ENCODE peak calls at places on chromosomes 2 and 18, in four cellular contexts. One of them, this sample, is unnamed.

GRCh38 chr2:54556659-54557121 is 100.6 kb downstream of the SPTBN1 start:
- DNase-seq in AG04449: no peak
- DNase-seq in lower leg skin: no peak
- DNase-seq in endothelial cell: no peak
- DNase-seq in this sample: no peak

GRCh38 chr18:25180974-25181373 is 171.0 kb downstream of the ZNF521 start:
- DNase-seq in AG04449: no peak
- DNase-seq in lower leg skin: no peak
- DNase-seq in endothelial cell: no peak
- DNase-seq in this sample: no peak

GRCh38 chr2:148720501-148720998 is 76.0 kb downstream of the EPC2 start:
- DNase-seq in AG04449: no peak
- DNase-seq in lower leg skin: peak
- DNase-seq in endothelial cell: no peak
- DNase-seq in this sample: no peak

GRCh38 chr2:241020201-241020600 is 21.8 kb downstream of the SNED1 start:
- DNase-seq in AG04449: no peak
- DNase-seq in lower leg skin: peak
- DNase-seq in endothelial cell: no peak
- DNase-seq in this sample: no peak

GRCh38 chr2:119449526-119449925 is 17.9 kb downstream of the TMEM37 start:
- DNase-seq in AG04449: no peak
- DNase-seq in lower leg skin: no peak
- DNase-seq in endothelial cell: no peak
- DNase-seq in this sample: no peak

GRCh38 chr2:12613137-12613912 is 103.4 kb upstream of the TRIB2 start:
- DNase-seq in AG04449: no peak
- DNase-seq in lower leg skin: no peak
- DNase-seq in endothelial cell: no peak
- DNase-seq in this sample: no peak

GRCh38 chr2:120450196-120450820 is 104.4 kb downstream of the INHBB start:
- DNase-seq in AG04449: no peak
- DNase-seq in lower leg skin: no peak
- DNase-seq in endothelial cell: no peak
- DNase-seq in this sample: no peak

GRCh38 chr2:38433607-38433975 is 56.5 kb upstream of the ATL2 start:
- DNase-seq in AG04449: no peak
- DNase-seq in lower leg skin: no peak
- DNase-seq in endothelial cell: no peak
- DNase-seq in this sample: no peak

GRCh38 chr2:22497789-22498188 is 887.2 kb upstream of the KLHL29 start:
- DNase-seq in AG04449: no peak
- DNase-seq in lower leg skin: no peak
- DNase-seq in endothelial cell: no peak
- DNase-seq in this sample: no peak

GRCh38 chr2:132441051-132441450 is 24.4 kb downstream of the GPR39 start:
- DNase-seq in AG04449: no peak
- DNase-seq in lower leg skin: no peak
- DNase-seq in endothelial cell: no peak
- DNase-seq in this sample: no peak

GRCh38 chr2:235263205-235264120 is 230.4 kb upstream of the AGAP1 start:
- DNase-seq in AG04449: peak
- DNase-seq in lower leg skin: peak
- DNase-seq in endothelial cell: no peak
- DNase-seq in this sample: peak

GRCh38 chr2:165803123-165803760 is 9.2 kb upstream of the GALNT3 start:
- DNase-seq in AG04449: no peak
- DNase-seq in lower leg skin: no peak
- DNase-seq in endothelial cell: no peak
- DNase-seq in this sample: no peak

GRCh38 chr2:70331012-70331411 is 29.1 kb upstream of the FAM136A start:
- DNase-seq in AG04449: no peak
- DNase-seq in lower leg skin: peak
- DNase-seq in endothelial cell: no peak
- DNase-seq in this sample: no peak

GRCh38 chr2:152263902-152264301 is 71.1 kb upstream of the FMNL2 start:
- DNase-seq in AG04449: no peak
- DNase-seq in lower leg skin: no peak
- DNase-seq in endothelial cell: no peak
- DNase-seq in this sample: no peak

GRCh38 chr18:63363951-63364350 is 3.1 kb downstream of the KDSR start:
- DNase-seq in AG04449: no peak
- DNase-seq in lower leg skin: no peak
- DNase-seq in endothelial cell: no peak
- DNase-seq in this sample: no peak

GRCh38 chr2:133109772-133110171 is 439.8 kb upstream of the LYPD1 start:
- DNase-seq in AG04449: peak
- DNase-seq in lower leg skin: no peak
- DNase-seq in endothelial cell: no peak
- DNase-seq in this sample: no peak

GRCh38 chr18:73848656-73849055 is 299.0 kb downstream of the FBXO15 start:
- DNase-seq in AG04449: peak
- DNase-seq in lower leg skin: no peak
- DNase-seq in endothelial cell: no peak
- DNase-seq in this sample: no peak

GRCh38 chr2:80968450-80968849 is 663.9 kb upstream of the LRRTM1 start:
- DNase-seq in AG04449: no peak
- DNase-seq in lower leg skin: no peak
- DNase-seq in endothelial cell: no peak
- DNase-seq in this sample: no peak

GRCh38 chr2:199855812-199856211 is 4.8 kb upstream of the FTCDNL1 start:
- DNase-seq in AG04449: no peak
- DNase-seq in lower leg skin: no peak
- DNase-seq in endothelial cell: no peak
- DNase-seq in this sample: no peak

GRCh38 chr18:41501848-41502247 is 453.2 kb upstream of the PIK3C3 start:
- DNase-seq in AG04449: no peak
- DNase-seq in lower leg skin: no peak
- DNase-seq in endothelial cell: no peak
- DNase-seq in this sample: no peak

GRCh38 chr18:63433349-63433866 is 11.1 kb upstream of the VPS4B start:
- DNase-seq in AG04449: no peak
- DNase-seq in lower leg skin: no peak
- DNase-seq in endothelial cell: no peak
- DNase-seq in this sample: no peak

GRCh38 chr2:175687465-175687864 is 314.6 kb downstream of the LNPK start:
- DNase-seq in AG04449: no peak
- DNase-seq in lower leg skin: no peak
- DNase-seq in endothelial cell: no peak
- DNase-seq in this sample: no peak

GRCh38 chr2:213764849-213765248 is 480.6 kb downstream of the SPAG16 start:
- DNase-seq in AG04449: no peak
- DNase-seq in lower leg skin: peak
- DNase-seq in endothelial cell: no peak
- DNase-seq in this sample: no peak

GRCh38 chr18:28711096-28711495 is 534.2 kb upstream of the CDH2 start:
- DNase-seq in AG04449: no peak
- DNase-seq in lower leg skin: no peak
- DNase-seq in endothelial cell: no peak
- DNase-seq in this sample: no peak

GRCh38 chr2:15775753-15776628 is 164.4 kb upstream of the MYCN start:
- DNase-seq in AG04449: no peak
- DNase-seq in lower leg skin: no peak
- DNase-seq in endothelial cell: no peak
- DNase-seq in this sample: no peak

GRCh38 chr2:26717362-26717761 is 24.8 kb downstream of the KCNK3 start:
- DNase-seq in AG04449: no peak
- DNase-seq in lower leg skin: no peak
- DNase-seq in endothelial cell: no peak
- DNase-seq in this sample: no peak

GRCh38 chr2:33425156-33425555 is 51.3 kb upstream of the RASGRP3 start:
- DNase-seq in AG04449: no peak
- DNase-seq in lower leg skin: no peak
- DNase-seq in endothelial cell: no peak
- DNase-seq in this sample: no peak

GRCh38 chr2:33420726-33421125 is 55.7 kb upstream of the RASGRP3 start:
- DNase-seq in AG04449: no peak
- DNase-seq in lower leg skin: no peak
- DNase-seq in endothelial cell: no peak
- DNase-seq in this sample: no peak

GRCh38 chr2:33417093-33417492 is 59.4 kb upstream of the RASGRP3 start:
- DNase-seq in AG04449: no peak
- DNase-seq in lower leg skin: no peak
- DNase-seq in endothelial cell: peak
- DNase-seq in this sample: no peak

GRCh38 chr2:33421820-33422219 is 54.6 kb upstream of the RASGRP3 start:
- DNase-seq in AG04449: no peak
- DNase-seq in lower leg skin: no peak
- DNase-seq in endothelial cell: no peak
- DNase-seq in this sample: no peak

GRCh38 chr2:33419548-33420255 is 56.7 kb upstream of the RASGRP3 start:
- DNase-seq in AG04449: no peak
- DNase-seq in lower leg skin: no peak
- DNase-seq in endothelial cell: no peak
- DNase-seq in this sample: no peak
- TF ChIP-seq CTCF in AG04449: no peak
- TF ChIP-seq CTCF in lower leg skin: no peak
- TF ChIP-seq CTCF in endothelial cell: no peak
- TF ChIP-seq CTCF in this sample: no peak

GRCh38 chr18:78682716-78683115 is 296.9 kb upstream of the SALL3 start:
- DNase-seq in AG04449: no peak
- DNase-seq in lower leg skin: no peak
- DNase-seq in endothelial cell: no peak
- DNase-seq in this sample: no peak
- TF ChIP-seq CTCF in AG04449: no peak
- TF ChIP-seq CTCF in lower leg skin: no peak
- TF ChIP-seq CTCF in endothelial cell: no peak
- TF ChIP-seq CTCF in this sample: no peak

GRCh38 chr2:170911314-170911889 is 17.7 kb upstream of the GORASP2 start:
- DNase-seq in AG04449: no peak
- DNase-seq in lower leg skin: no peak
- DNase-seq in endothelial cell: no peak
- DNase-seq in this sample: no peak
- TF ChIP-seq CTCF in AG04449: no peak
- TF ChIP-seq CTCF in lower leg skin: no peak
- TF ChIP-seq CTCF in endothelial cell: no peak
- TF ChIP-seq CTCF in this sample: no peak

GRCh38 chr2:73939419-73939818 is 12.7 kb downstream of the DGUOK start:
- DNase-seq in AG04449: no peak
- DNase-seq in lower leg skin: peak
- DNase-seq in endothelial cell: no peak
- DNase-seq in this sample: no peak
- TF ChIP-seq CTCF in AG04449: no peak
- TF ChIP-seq CTCF in lower leg skin: no peak
- TF ChIP-seq CTCF in endothelial cell: no peak
- TF ChIP-seq CTCF in this sample: no peak

GRCh38 chr2:17918789-17919188 is 40.3 kb downstream of the KCNS3 start:
- DNase-seq in AG04449: no peak
- DNase-seq in lower leg skin: no peak
- DNase-seq in endothelial cell: peak
- DNase-seq in this sample: no peak
- TF ChIP-seq CTCF in AG04449: no peak
- TF ChIP-seq CTCF in lower leg skin: no peak
- TF ChIP-seq CTCF in endothelial cell: no peak
- TF ChIP-seq CTCF in this sample: no peak

DNA sequence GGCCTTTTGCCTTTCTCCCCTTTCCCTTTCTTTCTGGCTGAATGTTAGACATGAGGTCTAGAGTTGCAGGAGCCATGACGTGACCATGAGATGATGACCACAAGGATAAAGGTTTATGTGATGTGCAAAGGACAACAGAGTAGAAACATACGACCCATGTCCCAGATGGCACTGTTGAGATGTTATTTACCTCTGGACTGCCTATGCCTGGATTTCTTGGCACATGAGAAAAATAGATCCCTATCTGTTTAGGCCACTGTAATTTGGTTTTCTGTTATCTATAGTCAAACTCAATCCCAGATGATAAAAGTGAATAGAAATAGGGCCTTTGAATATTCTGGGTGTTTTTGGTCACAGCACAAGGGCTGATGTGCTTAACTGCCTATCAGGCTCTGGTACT is 58.8 kb downstream of the GDF7 start:
- DNase-seq in AG04449: no peak
- DNase-seq in lower leg skin: no peak
- DNase-seq in endothelial cell: no peak
- DNase-seq in this sample: no peak
- TF ChIP-seq CTCF in AG04449: no peak
- TF ChIP-seq CTCF in lower leg skin: no peak
- TF ChIP-seq CTCF in endothelial cell: no peak
- TF ChIP-seq CTCF in this sample: no peak

GRCh38 chr18:76426738-76427305 is 68.2 kb downstream of the ZNF516 start:
- DNase-seq in AG04449: no peak
- DNase-seq in lower leg skin: no peak
- DNase-seq in endothelial cell: peak
- DNase-seq in this sample: peak
- TF ChIP-seq CTCF in AG04449: peak
- TF ChIP-seq CTCF in lower leg skin: no peak
- TF ChIP-seq CTCF in endothelial cell: peak
- TF ChIP-seq CTCF in this sample: peak

DNA sequence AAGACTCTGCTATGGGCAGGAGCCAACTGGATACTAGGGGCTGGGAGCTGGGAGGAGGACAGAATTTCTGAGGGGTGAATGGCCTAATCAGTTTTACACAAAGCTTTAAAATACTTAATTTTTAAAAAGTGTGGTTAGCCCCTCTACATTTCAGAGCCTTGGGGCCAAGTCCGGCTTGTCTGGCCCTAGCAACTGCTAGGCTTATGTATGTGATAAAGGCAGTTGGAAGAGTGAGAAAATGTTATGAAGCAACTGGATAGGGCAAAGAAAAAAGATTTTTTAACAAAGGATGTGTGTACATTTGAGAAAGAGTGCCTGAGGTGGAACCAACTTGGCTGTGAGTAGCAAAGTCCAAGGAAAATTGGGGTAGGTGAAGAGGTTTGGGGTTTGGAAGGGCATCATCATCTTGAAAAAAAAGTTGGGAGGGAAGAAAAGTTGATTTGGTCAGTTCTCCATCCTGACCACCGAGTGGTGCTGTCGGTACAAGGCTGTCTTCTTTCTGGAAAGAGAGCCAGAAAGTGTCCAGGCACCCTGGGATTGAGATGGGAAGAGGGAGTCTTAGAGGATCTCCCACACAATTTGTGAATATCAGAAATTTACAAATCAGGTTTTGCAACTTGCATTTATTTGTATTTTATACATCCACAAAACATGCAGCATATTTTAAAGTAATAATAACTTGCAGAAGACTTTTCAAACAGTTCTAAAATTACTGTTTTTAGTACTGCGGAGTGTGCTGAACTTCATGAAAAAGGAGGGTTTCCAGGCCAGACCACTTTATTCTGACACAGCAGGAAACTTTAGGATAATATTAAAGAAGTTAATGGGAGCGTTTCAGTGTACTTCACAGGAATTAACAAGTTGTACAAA is 10.5 kb upstream of the CDK15 start:
- DNase-seq in AG04449: no peak
- DNase-seq in lower leg skin: no peak
- DNase-seq in endothelial cell: peak
- DNase-seq in this sample: peak
- TF ChIP-seq CTCF in AG04449: peak
- TF ChIP-seq CTCF in lower leg skin: no peak
- TF ChIP-seq CTCF in endothelial cell: peak
- TF ChIP-seq CTCF in this sample: peak